ENCODE peak calls at places on chromosomes 3 and 15, in ten cellular contexts. U is kidney tubule cell; D is T1000; C is NCI-H1436; Z is BE2C; O is progenitor cell of endocrine pancreas; P is EL; L is stimulated activated CD4-positive, alpha-beta T cell treated with anti-CD3 and anti-CD28 coated beads, Interleukin-12 subunit alpha, Interleukin-12 subunit beta, amount 100 ng/mL, for 4 hours; M is activated CD4-positive, alpha-beta T cell treated with anti-CD3 and anti-CD28 coated beads for 48 hours; H is neuronal stem cell. B is an unnamed sample.

GRCh38 chr3:103089758-103090157 is 654.9 kb downstream of the ZPLD1 start:
- DNase-seq in L (no peak), P (no peak), U (no peak), H (no peak), C (no peak), M (no peak), O (no peak), Z (no peak), D (no peak), B (no peak)

GRCh38 chr3:17552351-17552750 is 190.1 kb downstream of the TBC1D5 start:
- DNase-seq in O (no peak), P (no peak), H (no peak), D (no peak), M (no peak), Z (no peak), C (no peak), U (no peak), L (no peak), B (no peak)

GRCh38 chr3:70090322-70090913 is 90.9 kb downstream of the SAMMSON start:
- DNase-seq in P (peak; percentile 5), D (no peak), C (no peak), H (no peak), L (no peak), Z (no peak), U (peak; percentile 14), M (no peak), O (no peak), B (peak; percentile 24)

GRCh38 chr3:127831723-127832172 is 9.4 kb upstream of the MGLL start:
- DNase-seq in Z (peak; percentile 76), L (peak; percentile 3), P (peak; percentile 58), O (peak; percentile 26), U (peak; percentile 38), C (no peak), D (no peak), M (peak; percentile 47), H (peak; percentile 18), B (peak; percentile 24)

GRCh38 chr3:72100062-72100511 is 315.1 kb upstream of the PROK2 start:
- DNase-seq in D (no peak), Z (peak; percentile 80), U (no peak), O (no peak), H (no peak), M (no peak), L (no peak), C (no peak), P (no peak), B (no peak)

GRCh38 chr3:158381274-158381868 is 189.6 kb upstream of the MLF1 start:
- DNase-seq in Z (no peak), P (no peak), U (peak; percentile 2), M (no peak), D (no peak), H (no peak), O (no peak), L (no peak), C (no peak), B (no peak)

GRCh38 chr3:45545476-45545875 is 49.1 kb upstream of the LIMD1 start:
- DNase-seq in P (peak; percentile 58), U (peak; percentile 63), D (no peak), H (no peak), L (no peak), M (no peak), O (no peak), Z (no peak), C (no peak), B (no peak)

GRCh38 chr15:78303729-78304486 is 4.5 kb upstream of the SKIC8 start:
- DNase-seq in C (no peak), D (no peak), H (no peak), O (no peak), P (no peak), U (no peak), L (no peak), Z (no peak), M (no peak), B (no peak)

GRCh38 chr3:174333640-174334039 is 525.5 kb upstream of the NAALADL2 start:
- DNase-seq in L (no peak), O (no peak), H (no peak), Z (no peak), D (no peak), C (no peak), M (no peak), P (no peak), U (no peak), B (no peak)

GRCh38 chr3:165837058-165837525 is at the start of gene BCHE:
- DNase-seq in Z (peak; percentile 78), U (peak; percentile 60), C (peak; percentile 49), P (no peak), L (no peak), D (no peak), M (no peak), O (no peak), H (peak; percentile 30), B (peak; percentile 84)

B was measured in ACHN.